ENCODE peak calls at places on chromosomes 7 and 10, in seven cellular contexts. S is gastrocnemius medialis, M is kidney tubule cell, H is activated gamma-delta T cell treated with Interleukin-2 at 50 U/mL for 16 hours, G is tibial nerve, X is substantia nigra, J is NT2/D1. F is an unnamed sample.

GRCh38 chr7:105656922-105657521 is 75.7 kb upstream of the EFCAB10 start:
- DNase-seq in M (peak), S (no peak), J (peak), G (peak), X (peak), H (peak), F (no peak)

GRCh38 chr7:134613623-134614347 is 32.9 kb upstream of the BPGM start:
- DNase-seq in H (no peak), G (no peak), S (no peak), M (peak), J (no peak), X (no peak), F (peak)

GRCh38 chr7:26667514-26668133 is 196.8 kb downstream of the SKAP2 start:
- DNase-seq in J (peak), H (peak), X (peak), G (no peak), M (peak), S (peak), F (peak)

GRCh38 chr7:824106-824505 is 8.2 kb upstream of the SUN1 start:
- DNase-seq in S (no peak), M (no peak), H (no peak), J (no peak), X (no peak), G (no peak), F (no peak)

GRCh38 chr10:113305871-113306270 is 247.0 kb upstream of the HABP2 start:
- DNase-seq in M (no peak), G (no peak), H (no peak), J (no peak), S (no peak), X (no peak), F (no peak)

GRCh38 chr7:117937726-117938483 is 64.7 kb upstream of the CTTNBP2 start:
- DNase-seq in M (peak), H (no peak), X (no peak), G (no peak), J (no peak), S (no peak), F (no peak)

GRCh38 chr10:110214380-110214826 is 7.0 kb downstream of the MXI1 start:
- DNase-seq in G (no peak), S (no peak), M (no peak), J (no peak), H (no peak), X (no peak), F (no peak)

GRCh38 chr7:151062399-151063211 is 3.2 kb downstream of the SLC4A2 start:
- DNase-seq in X (no peak), H (no peak), G (no peak), S (no peak), M (peak), J (peak), F (peak)

GRCh38 chr7:111532625-111533024 is 29.7 kb downstream of the IMMP2L start:
- DNase-seq in G (no peak), J (no peak), H (no peak), S (no peak), M (no peak), X (no peak), F (no peak)

GRCh38 chr7:68031180-68031943 is 1034.7 kb downstream of the TYW1 start:
- DNase-seq in M (no peak), S (no peak), G (no peak), J (no peak), X (no peak), H (no peak), F (no peak)

GRCh38 chr10:119355930-119356329 is 148.6 kb downstream of the GRK5 start:
- DNase-seq in M (no peak), H (no peak), G (no peak), J (peak), S (no peak), X (no peak), F (peak)

GRCh38 chr10:24215193-24215592 is 6.3 kb downstream of the KIAA1217 start:
- DNase-seq in S (no peak), G (no peak), M (no peak), X (no peak), H (no peak), J (no peak), F (no peak)

GRCh38 chr7:157404845-157405481 is 68.2 kb downstream of the DNAJB6 start:
- DNase-seq in G (no peak), S (no peak), M (peak), X (no peak), J (no peak), H (no peak), F (peak)

GRCh38 chr7:87287738-87288341 is 57.6 kb upstream of the CROT start:
- DNase-seq in H (no peak), M (no peak), S (no peak), G (no peak), J (no peak), X (no peak), F (no peak)

GRCh38 chr10:30990351-30990750 is 41.3 kb downstream of the ZNF438 start:
- DNase-seq in J (no peak), X (no peak), G (no peak), H (no peak), M (no peak), S (no peak), F (no peak)

GRCh38 chr7:30926323-30926722 is 14.7 kb downstream of the AQP1 start:
- DNase-seq in H (peak), J (no peak), S (no peak), G (peak), M (no peak), X (no peak), F (no peak)

GRCh38 chr7:47968852-47969774 is 10.3 kb downstream of the HUS1 start:
- DNase-seq in S (no peak), H (peak), X (peak), M (peak), J (peak), G (no peak), F (peak)

GRCh38 chr7:74026406-74027123 is 1.4 kb upstream of the ELN start:
- DNase-seq in J (peak), M (peak), X (peak), H (peak), S (peak), G (peak), F (peak)

GRCh38 chr7:29623976-29624375 is 60.3 kb downstream of the PRR15 start:
- DNase-seq in G (no peak), X (no peak), J (no peak), H (no peak), M (no peak), S (no peak), F (no peak)

GRCh38 chr10:80730522-80730921 is 192.8 kb downstream of the SH2D4B start:
- DNase-seq in G (no peak), S (no peak), X (no peak), J (no peak), M (no peak), H (no peak), F (no peak)

GRCh38 chr7:18684899-18685298 is 189.3 kb downstream of the HDAC9 start:
- DNase-seq in S (no peak), G (no peak), X (no peak), J (no peak), H (no peak), M (no peak), F (no peak)

GRCh38 chr7:98240961-98241673 is 10.9 kb downstream of the TECPR1 start:
- DNase-seq in S (no peak), M (peak), J (peak), H (no peak), X (peak), G (no peak), F (no peak)

GRCh38 chr7:158992759-158993158 is 136.4 kb downstream of the DYNC2I1 start:
- DNase-seq in H (no peak), J (no peak), X (no peak), S (no peak), M (no peak), G (no peak), F (no peak)

GRCh38 chr7:152743600-152743999 is 16.0 kb upstream of the ACTR3B start:
- DNase-seq in X (no peak), J (no peak), M (no peak), S (no peak), G (no peak), H (no peak), F (no peak)

GRCh38 chr10:104332243-104333036 is 5.8 kb downstream of the ITPRIP start:
- DNase-seq in J (no peak), M (no peak), G (no peak), H (no peak), S (no peak), X (no peak), F (no peak)

GRCh38 chr10:16477757-16478156 is 40.9 kb downstream of the PTER start:
- DNase-seq in M (no peak), G (no peak), S (no peak), H (no peak), J (no peak), X (no peak), F (no peak)

GRCh38 chr7:150668472-150668911 is 17.0 kb upstream of the GIMAP2 start:
- DNase-seq in H (peak), S (no peak), X (no peak), M (no peak), G (no peak), J (no peak), F (no peak)

GRCh38 chr10:15097011-15097812 is at the start of gene RPP38:
- DNase-seq in J (peak), G (peak), X (peak), S (peak), H (peak), M (peak), F (peak)

GRCh38 chr10:106563384-106563783 is 601.1 kb downstream of the SORCS1 start:
- DNase-seq in J (no peak), G (no peak), X (no peak), S (no peak), M (no peak), H (no peak), F (no peak)

GRCh38 chr7:26013551-26014083 is 138.4 kb upstream of the NFE2L3 start:
- DNase-seq in S (no peak), M (peak), G (no peak), H (no peak), X (no peak), J (no peak), F (peak)

GRCh38 chr7:2724453-2725177 is 36.6 kb downstream of the AMZ1 start:
- DNase-seq in X (no peak), G (no peak), J (no peak), S (no peak), M (no peak), H (no peak), F (no peak)

GRCh38 chr7:27046854-27047549 is 48.8 kb downstream of the HOXA1 start:
- DNase-seq in S (no peak), G (no peak), X (no peak), H (no peak), J (no peak), M (peak), F (peak)

GRCh38 chr10:131131726-131132561 is 179.6 kb downstream of the TCERG1L start:
- DNase-seq in S (no peak), J (no peak), H (no peak), X (no peak), G (no peak), M (no peak), F (no peak)

GRCh38 chr7:73717991-73718405 is 1.5 kb downstream of the STX1A start:
- DNase-seq in X (no peak), J (no peak), S (no peak), M (peak), G (no peak), H (peak), F (peak)

GRCh38 chr7:130381468-130382312 is 1.4 kb downstream of the CPA1 start:
- DNase-seq in X (no peak), J (no peak), M (no peak), S (no peak), H (no peak), G (no peak), F (no peak)

GRCh38 chr7:79761876-79762429 is 308.5 kb upstream of the MAGI2 start:
- DNase-seq in X (no peak), M (no peak), J (no peak), S (no peak), H (no peak), G (no peak), F (no peak)

F was measured in RCC 7860.